ENCODE peak calls at places on chromosomes 4 and X, in seven cellular contexts. Y is right lobe of liver, C is adrenal gland, D is neuronal stem cell, U is tibial nerve, W is H1, E is K562. O is an unnamed sample. For H3K36me3 and H3K27me3, the result is how much of the 10 kb centered on the place peaks cover.

GRCh38 chrX:22366166-22366702 is 93.5 kb downstream of the CBLL2 start:
- DNase-seq in Y (no peak), C (no peak), D (no peak), U (no peak), W (no peak), E (no peak), O (no peak)

GRCh38 chr4:168486961-168487820 is 6.9 kb upstream of the DDX60L start:
- DNase-seq in Y (no peak), C (no peak), D (no peak), U (no peak), W (no peak), E (no peak), O (no peak)

GRCh38 chr4:183700407-183700806 is 41.3 kb downstream of the TRAPPC11 start:
- DNase-seq in Y (no peak), C (no peak), D (no peak), U (no peak), W (no peak), E (no peak), O (no peak)

GRCh38 chrX:107429090-107429489 is 20.4 kb upstream of the FRMPD3 start:
- DNase-seq in Y (no peak), C (peak), D (no peak), U (no peak), W (peak), E (no peak), O (peak)

GRCh38 chrX:72057331-72057730 is 74.4 kb downstream of the RTL5 start:
- DNase-seq in Y (no peak), C (no peak), D (no peak), U (no peak), W (no peak), E (no peak), O (no peak)

GRCh38 chr4:185552254-185552653 is 16.9 kb upstream of the PDLIM3 start:
- DNase-seq in Y (no peak), C (no peak), D (no peak), U (no peak), W (no peak), E (no peak), O (no peak)

GRCh38 chr4:17605236-17605635 is 9.2 kb upstream of the MED28 start:
- DNase-seq in Y (no peak), C (no peak), D (no peak), U (no peak), W (no peak), E (no peak), O (no peak)

GRCh38 chr4:168667936-168668335 is 171.1 kb downstream of the PALLD start:
- DNase-seq in Y (no peak), C (no peak), D (no peak), U (no peak), W (no peak), E (no peak), O (no peak)

GRCh38 chr4:113574636-113575103 is 186.9 kb downstream of the CAMK2D start:
- DNase-seq in Y (no peak), C (no peak), D (no peak), U (no peak), W (no peak), E (no peak), O (no peak)

GRCh38 chr4:173486714-173487392 is 43.2 kb downstream of the HAND2 start:
- DNase-seq in Y (no peak), C (no peak), D (no peak), U (no peak), W (no peak), E (no peak), O (no peak)

GRCh38 chrX:20594985-20595384 is 328.3 kb upstream of the RPS6KA3 start:
- DNase-seq in Y (no peak), C (no peak), D (peak), U (no peak), W (no peak), E (no peak), O (no peak)

GRCh38 chr4:119671205-119671604 is 42.6 kb upstream of the PDE5A start:
- DNase-seq in Y (no peak), C (no peak), D (no peak), U (no peak), W (no peak), E (no peak), O (no peak)

GRCh38 chr4:85209161-85209560 is 242.7 kb upstream of the WDFY3 start:
- DNase-seq in Y (no peak), C (no peak), D (no peak), U (no peak), W (no peak), E (no peak), O (no peak)

GRCh38 chr4:155809835-155810234 is 51.0 kb downstream of the GUCY1B1 start:
- DNase-seq in Y (no peak), C (no peak), D (peak), U (no peak), W (no peak), E (peak), O (no peak)

GRCh38 chrX:48569958-48570357 is 4.3 kb upstream of the RBM3 start:
- DNase-seq in Y (no peak), C (no peak), D (no peak), U (no peak), W (no peak), E (no peak), O (no peak)

GRCh38 chr4:183798249-183798920 is 106.7 kb upstream of the STOX2 start:
- DNase-seq in Y (no peak), C (no peak), D (no peak), U (no peak), W (peak), E (no peak), O (peak)

GRCh38 chr4:38795087-38795486 is 9.5 kb downstream of the TLR1 start:
- DNase-seq in Y (no peak), C (no peak), D (no peak), U (no peak), W (no peak), E (no peak), O (no peak)
- H3K36me3 ChIP-seq in Y (under half), C (under half), D (under half), U (under half), W (under half), E (under half), O (under half)

GRCh38 chrX:25015486-25016360 is at the start of gene ARX:
- DNase-seq in Y (peak), C (peak), D (peak), U (no peak), W (peak), E (peak), O (peak)

GRCh38 chrX:25012793-25013592 is 2.8 kb downstream of the ARX start:
- DNase-seq in Y (no peak), C (no peak), D (no peak), U (no peak), W (no peak), E (peak), O (no peak)

GRCh38 chrX:25012433-25012735 is 3.4 kb downstream of the ARX start:
- DNase-seq in Y (no peak), C (no peak), D (no peak), U (no peak), W (no peak), E (no peak), O (no peak)

GRCh38 chrX:25014366-25014838 is 1.4 kb downstream of the ARX start:
- DNase-seq in Y (no peak), C (no peak), D (no peak), U (no peak), W (no peak), E (no peak), O (no peak)

DNA sequence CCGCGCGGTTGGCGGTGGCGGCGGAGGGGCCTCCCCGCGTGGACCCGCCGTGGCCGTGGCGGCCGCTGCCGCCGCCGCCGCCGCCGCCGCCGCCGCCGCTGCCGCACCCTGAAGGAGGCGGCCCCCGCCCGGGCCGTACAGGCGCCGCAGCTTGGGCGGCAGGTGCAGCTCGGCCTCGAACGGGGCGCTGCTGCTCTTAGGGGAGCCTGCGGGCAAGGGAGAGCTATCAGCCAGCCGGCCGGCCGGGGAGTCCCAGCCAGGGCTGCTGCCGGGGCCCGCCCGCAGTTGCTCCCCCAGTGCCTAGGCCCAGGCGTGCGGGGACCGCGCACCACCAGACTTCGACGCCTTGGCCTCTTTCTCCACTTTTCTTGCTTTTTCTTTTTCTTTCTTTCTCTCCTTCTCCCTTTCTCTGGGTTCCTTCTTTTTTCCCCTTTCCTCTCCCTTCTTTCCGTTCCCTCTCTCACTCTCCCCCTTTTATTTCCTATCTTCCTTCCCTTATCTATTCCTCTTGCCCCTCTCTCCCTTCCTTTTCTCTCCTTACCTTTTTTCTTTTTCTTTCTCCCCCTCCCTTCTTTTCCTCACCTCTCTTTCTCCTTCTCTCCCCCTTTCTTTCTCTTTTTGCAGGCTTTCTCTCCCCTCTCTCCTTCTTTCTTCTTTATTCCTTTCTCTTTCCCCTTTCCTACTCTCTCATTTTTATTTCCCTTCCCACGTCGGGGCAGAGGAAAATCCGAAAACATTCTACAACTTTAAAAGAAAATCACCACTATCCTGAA is 2.0 kb downstream of the ARX start:
- DNase-seq in Y (no peak), C (no peak), D (no peak), U (no peak), W (no peak), E (peak), O (no peak)
- H3K27me3 ChIP-seq in Y (under half), C (half or more), D (half or more), U (half or more), W (half or more), E (half or more), O (half or more)

DNA sequence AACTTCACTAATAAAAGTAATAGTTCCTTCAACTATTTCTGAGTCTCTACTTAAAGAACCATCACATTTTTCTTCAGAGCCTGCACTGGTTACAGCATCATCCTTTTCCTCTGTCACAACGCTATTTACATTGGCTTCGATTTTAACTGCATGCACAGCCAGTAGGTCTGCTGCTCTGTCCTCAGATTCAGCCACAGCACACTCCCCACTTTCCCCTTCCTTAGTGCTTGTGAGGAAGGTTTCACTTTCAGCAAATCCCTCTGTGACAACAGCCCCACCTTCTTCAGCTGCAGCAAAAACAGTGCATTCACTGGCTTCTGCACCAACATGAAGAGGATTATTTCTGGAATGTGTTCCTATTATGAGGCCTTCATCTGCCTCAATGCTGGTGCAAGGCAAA is 25.7 kb downstream of the BOD1L1 start:
- DNase-seq in Y (no peak), C (no peak), D (no peak), U (no peak), W (no peak), E (no peak), O (no peak)
- H3K36me3 ChIP-seq in Y (under half), C (under half), D (under half), U (under half), W (under half), E (half or more), O (half or more)

DNA sequence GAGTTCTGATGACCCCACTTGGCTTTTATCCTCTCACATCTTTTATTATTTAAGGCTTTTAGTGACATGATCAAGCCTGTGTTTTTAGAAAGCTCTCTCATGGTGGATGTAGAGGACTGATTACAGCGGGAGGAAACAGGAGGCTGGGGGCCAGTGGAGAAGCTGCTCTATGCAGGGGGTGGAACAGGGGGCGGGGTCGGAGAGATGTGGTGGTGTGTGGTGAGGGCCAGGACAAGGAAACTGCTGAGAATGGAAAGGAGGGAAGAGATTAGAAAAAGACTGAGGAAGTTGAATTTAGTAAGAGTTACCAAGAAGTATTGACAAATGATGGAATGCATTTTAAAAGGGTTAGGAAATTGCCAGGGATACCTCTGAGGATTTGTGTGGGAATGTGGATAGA is 292.2 kb downstream of the ZIC3 start:
- DNase-seq in Y (no peak), C (no peak), D (no peak), U (no peak), W (no peak), E (no peak), O (no peak)
- H3K27me3 ChIP-seq in Y (under half), C (under half), D (under half), U (under half), W (under half), E (under half), O (under half)

DNA sequence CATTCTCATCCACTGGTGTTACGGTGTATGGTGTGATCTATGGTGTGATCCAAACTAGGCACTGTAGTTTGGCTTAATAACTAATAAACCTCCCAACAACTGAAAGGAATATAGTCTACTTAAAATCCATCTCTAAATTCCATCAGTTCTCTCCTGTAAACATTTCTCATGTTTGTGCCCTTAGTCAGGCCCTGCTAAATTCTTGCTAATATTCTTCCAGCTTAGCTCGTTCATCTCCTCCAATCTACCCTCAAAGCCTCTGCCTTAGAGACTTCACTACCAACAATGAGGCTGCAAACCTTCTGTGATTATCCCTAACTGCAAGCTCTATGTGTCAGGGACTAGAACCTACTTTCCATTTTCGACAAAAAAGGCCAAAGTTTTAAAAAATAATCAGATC is 28.1 kb downstream of the ZAR1 start:
- DNase-seq in Y (no peak), C (no peak), D (no peak), U (no peak), W (no peak), E (no peak), O (no peak)
- H3K36me3 ChIP-seq in Y (half or more), C (half or more), D (under half), U (under half), W (under half), E (under half), O (half or more)

GRCh38 chr4:139630991-139631390 is 34.6 kb upstream of the MGST2 start:
- DNase-seq in Y (no peak), C (no peak), D (peak), U (no peak), W (no peak), E (no peak), O (no peak)
- H3K27me3 ChIP-seq in Y (under half), C (under half), D (under half), U (under half), W (under half), E (under half), O (under half)